ENCODE peak calls at places on chromosome 7, in six cellular contexts. One of them, this sample, is unnamed.

GRCh38 chr7:18974803-18975202 is 142.6 kb downstream of the TWIST1 start:
- DNase-seq in iPS-NIHi11: no peak
- DNase-seq in Caki2: peak; percentile 33
- DNase-seq in activated naive CD4-positive, alpha-beta T cell treated with anti-CD3 and anti-CD28 coated beads for 36 hours: no peak
- DNase-seq in brain microvascular endothelial cell: peak; percentile 24
- DNase-seq in occipital lobe: no peak
- DNase-seq in this sample: no peak

GRCh38 chr7:12229046-12229445 is 18.0 kb downstream of the TMEM106B start:
- DNase-seq in brain microvascular endothelial cell: no peak
- DNase-seq in occipital lobe: no peak
- DNase-seq in iPS-NIHi11: no peak
- DNase-seq in activated naive CD4-positive, alpha-beta T cell treated with anti-CD3 and anti-CD28 coated beads for 36 hours: no peak
- DNase-seq in Caki2: no peak
- DNase-seq in this sample: no peak

GRCh38 chr7:1889091-1889490 is 219.0 kb downstream of the ELFN1 start:
- DNase-seq in occipital lobe: no peak
- DNase-seq in activated naive CD4-positive, alpha-beta T cell treated with anti-CD3 and anti-CD28 coated beads for 36 hours: no peak
- DNase-seq in Caki2: no peak
- DNase-seq in iPS-NIHi11: no peak
- DNase-seq in brain microvascular endothelial cell: no peak
- DNase-seq in this sample: no peak

GRCh38 chr7:114086906-114087651 is 168.3 kb upstream of the PPP1R3A start:
- DNase-seq in iPS-NIHi11: peak; percentile 11
- DNase-seq in occipital lobe: no peak
- DNase-seq in Caki2: peak; percentile 57
- DNase-seq in brain microvascular endothelial cell: peak; percentile 40
- DNase-seq in activated naive CD4-positive, alpha-beta T cell treated with anti-CD3 and anti-CD28 coated beads for 36 hours: no peak
- DNase-seq in this sample: no peak

GRCh38 chr7:117241088-117241487 is 81.8 kb downstream of the WNT2 start:
- DNase-seq in Caki2: no peak
- DNase-seq in iPS-NIHi11: no peak
- DNase-seq in activated naive CD4-positive, alpha-beta T cell treated with anti-CD3 and anti-CD28 coated beads for 36 hours: no peak
- DNase-seq in brain microvascular endothelial cell: no peak
- DNase-seq in occipital lobe: no peak
- DNase-seq in this sample: no peak

GRCh38 chr7:22594020-22594419 is 94.0 kb upstream of the STEAP1B start:
- DNase-seq in occipital lobe: no peak
- DNase-seq in brain microvascular endothelial cell: no peak
- DNase-seq in iPS-NIHi11: no peak
- DNase-seq in Caki2: no peak
- DNase-seq in activated naive CD4-positive, alpha-beta T cell treated with anti-CD3 and anti-CD28 coated beads for 36 hours: no peak
- DNase-seq in this sample: no peak

GRCh38 chr7:106731637-106732036 is 70.7 kb upstream of the CCDC71L start:
- DNase-seq in brain microvascular endothelial cell: no peak
- DNase-seq in occipital lobe: no peak
- DNase-seq in activated naive CD4-positive, alpha-beta T cell treated with anti-CD3 and anti-CD28 coated beads for 36 hours: no peak
- DNase-seq in iPS-NIHi11: no peak
- DNase-seq in Caki2: no peak
- DNase-seq in this sample: no peak

GRCh38 chr7:16644987-16645592 is 464 bp downstream of the ANKMY2 start:
- DNase-seq in activated naive CD4-positive, alpha-beta T cell treated with anti-CD3 and anti-CD28 coated beads for 36 hours: peak; percentile 17
- DNase-seq in Caki2: no peak
- DNase-seq in brain microvascular endothelial cell: no peak
- DNase-seq in occipital lobe: no peak
- DNase-seq in iPS-NIHi11: peak; percentile 69
- DNase-seq in this sample: no peak

GRCh38 chr7:29884399-29885272 is 78.3 kb downstream of the WIPF3 start:
- DNase-seq in iPS-NIHi11: peak; percentile 79
- DNase-seq in activated naive CD4-positive, alpha-beta T cell treated with anti-CD3 and anti-CD28 coated beads for 36 hours: no peak
- DNase-seq in occipital lobe: no peak
- DNase-seq in Caki2: no peak
- DNase-seq in brain microvascular endothelial cell: no peak
- DNase-seq in this sample: no peak

GRCh38 chr7:134903073-134903790 is 83.1 kb upstream of the AGBL3 start:
- DNase-seq in iPS-NIHi11: no peak
- DNase-seq in brain microvascular endothelial cell: no peak
- DNase-seq in Caki2: no peak
- DNase-seq in activated naive CD4-positive, alpha-beta T cell treated with anti-CD3 and anti-CD28 coated beads for 36 hours: no peak
- DNase-seq in occipital lobe: no peak
- DNase-seq in this sample: no peak

GRCh38 chr7:105680505-105681187 is 99.4 kb upstream of the EFCAB10 start:
- DNase-seq in activated naive CD4-positive, alpha-beta T cell treated with anti-CD3 and anti-CD28 coated beads for 36 hours: no peak
- DNase-seq in Caki2: no peak
- DNase-seq in occipital lobe: no peak
- DNase-seq in iPS-NIHi11: no peak
- DNase-seq in brain microvascular endothelial cell: no peak
- DNase-seq in this sample: no peak

GRCh38 chr7:125424721-125425120 is 495.1 kb upstream of the POT1 start:
- DNase-seq in occipital lobe: no peak
- DNase-seq in activated naive CD4-positive, alpha-beta T cell treated with anti-CD3 and anti-CD28 coated beads for 36 hours: no peak
- DNase-seq in Caki2: no peak
- DNase-seq in iPS-NIHi11: no peak
- DNase-seq in brain microvascular endothelial cell: no peak
- DNase-seq in this sample: no peak

GRCh38 chr7:73429218-73429617 is 4.4 kb upstream of the FZD9 start:
- DNase-seq in iPS-NIHi11: peak; percentile 72
- DNase-seq in occipital lobe: no peak
- DNase-seq in Caki2: no peak
- DNase-seq in brain microvascular endothelial cell: no peak
- DNase-seq in activated naive CD4-positive, alpha-beta T cell treated with anti-CD3 and anti-CD28 coated beads for 36 hours: no peak
- DNase-seq in this sample: no peak

GRCh38 chr7:41880107-41880506 is 177.2 kb upstream of the INHBA start:
- DNase-seq in occipital lobe: no peak
- DNase-seq in brain microvascular endothelial cell: peak; percentile 93
- DNase-seq in iPS-NIHi11: no peak
- DNase-seq in activated naive CD4-positive, alpha-beta T cell treated with anti-CD3 and anti-CD28 coated beads for 36 hours: no peak
- DNase-seq in Caki2: peak; percentile 24
- DNase-seq in this sample: no peak

GRCh38 chr7:29410981-29411380 is 152.7 kb upstream of the PRR15 start:
- DNase-seq in Caki2: no peak
- DNase-seq in iPS-NIHi11: no peak
- DNase-seq in brain microvascular endothelial cell: no peak
- DNase-seq in occipital lobe: no peak
- DNase-seq in activated naive CD4-positive, alpha-beta T cell treated with anti-CD3 and anti-CD28 coated beads for 36 hours: no peak
- DNase-seq in this sample: no peak

GRCh38 chr7:40659231-40659630 is 524.4 kb downstream of the SUGCT start:
- DNase-seq in iPS-NIHi11: no peak
- DNase-seq in activated naive CD4-positive, alpha-beta T cell treated with anti-CD3 and anti-CD28 coated beads for 36 hours: no peak
- DNase-seq in brain microvascular endothelial cell: no peak
- DNase-seq in Caki2: no peak
- DNase-seq in occipital lobe: no peak
- DNase-seq in this sample: no peak

GRCh38 chr7:35035511-35035921 is 1.8 kb downstream of the DPY19L1 start:
- DNase-seq in activated naive CD4-positive, alpha-beta T cell treated with anti-CD3 and anti-CD28 coated beads for 36 hours: peak; percentile 61
- DNase-seq in Caki2: peak; percentile 72
- DNase-seq in iPS-NIHi11: peak; percentile 31
- DNase-seq in occipital lobe: no peak
- DNase-seq in brain microvascular endothelial cell: peak; percentile 44
- DNase-seq in this sample: peak; percentile 5

GRCh38 chr7:33845991-33846509 is 59.3 kb upstream of the BMPER start:
- DNase-seq in brain microvascular endothelial cell: no peak
- DNase-seq in iPS-NIHi11: no peak
- DNase-seq in activated naive CD4-positive, alpha-beta T cell treated with anti-CD3 and anti-CD28 coated beads for 36 hours: no peak
- DNase-seq in Caki2: no peak
- DNase-seq in occipital lobe: no peak
- DNase-seq in this sample: no peak

GRCh38 chr7:31413735-31414134 is 73.2 kb upstream of the NEUROD6 start:
- DNase-seq in occipital lobe: no peak
- DNase-seq in Caki2: no peak
- DNase-seq in iPS-NIHi11: no peak
- DNase-seq in activated naive CD4-positive, alpha-beta T cell treated with anti-CD3 and anti-CD28 coated beads for 36 hours: no peak
- DNase-seq in brain microvascular endothelial cell: no peak
- DNase-seq in this sample: no peak

GRCh38 chr7:138679793-138680192 is 21.4 kb downstream of the SVOPL start:
- DNase-seq in occipital lobe: no peak
- DNase-seq in Caki2: no peak
- DNase-seq in activated naive CD4-positive, alpha-beta T cell treated with anti-CD3 and anti-CD28 coated beads for 36 hours: no peak
- DNase-seq in brain microvascular endothelial cell: no peak
- DNase-seq in iPS-NIHi11: no peak
- DNase-seq in this sample: no peak

GRCh38 chr7:99143853-99144672 is at the start of gene SMURF1:
- DNase-seq in occipital lobe: peak; percentile 35
- DNase-seq in brain microvascular endothelial cell: no peak
- DNase-seq in Caki2: peak; percentile 77
- DNase-seq in activated naive CD4-positive, alpha-beta T cell treated with anti-CD3 and anti-CD28 coated beads for 36 hours: peak; percentile 69
- DNase-seq in iPS-NIHi11: peak; percentile 90
- DNase-seq in this sample: peak; percentile 76

GRCh38 chr7:112001089-112001826 is 204.9 kb downstream of the DOCK4 start:
- DNase-seq in iPS-NIHi11: no peak
- DNase-seq in brain microvascular endothelial cell: peak; percentile 95
- DNase-seq in occipital lobe: no peak
- DNase-seq in Caki2: peak; percentile 70
- DNase-seq in activated naive CD4-positive, alpha-beta T cell treated with anti-CD3 and anti-CD28 coated beads for 36 hours: no peak
- DNase-seq in this sample: no peak

GRCh38 chr7:97126483-97127171 is 9.1 kb downstream of the SDHAF3 start:
- DNase-seq in occipital lobe: no peak
- DNase-seq in brain microvascular endothelial cell: peak; percentile 27
- DNase-seq in Caki2: no peak
- DNase-seq in activated naive CD4-positive, alpha-beta T cell treated with anti-CD3 and anti-CD28 coated beads for 36 hours: no peak
- DNase-seq in iPS-NIHi11: peak; percentile 6
- DNase-seq in this sample: no peak

GRCh38 chr7:38232475-38233366 is 40.7 kb downstream of the TARP start:
- DNase-seq in Caki2: no peak
- DNase-seq in activated naive CD4-positive, alpha-beta T cell treated with anti-CD3 and anti-CD28 coated beads for 36 hours: peak; percentile 82
- DNase-seq in occipital lobe: no peak
- DNase-seq in brain microvascular endothelial cell: peak; percentile 26
- DNase-seq in iPS-NIHi11: no peak
- DNase-seq in this sample: no peak

GRCh38 chr7:128435311-128435654 is 20.4 kb upstream of the HILPDA start:
- DNase-seq in Caki2: no peak
- DNase-seq in occipital lobe: no peak
- DNase-seq in activated naive CD4-positive, alpha-beta T cell treated with anti-CD3 and anti-CD28 coated beads for 36 hours: no peak
- DNase-seq in brain microvascular endothelial cell: no peak
- DNase-seq in iPS-NIHi11: no peak
- DNase-seq in this sample: no peak

GRCh38 chr7:16648551-16648950 is 2.6 kb downstream of the BZW2 start:
- DNase-seq in activated naive CD4-positive, alpha-beta T cell treated with anti-CD3 and anti-CD28 coated beads for 36 hours: no peak
- DNase-seq in occipital lobe: no peak
- DNase-seq in brain microvascular endothelial cell: no peak
- DNase-seq in Caki2: no peak
- DNase-seq in iPS-NIHi11: peak; percentile 20
- DNase-seq in this sample: no peak

GRCh38 chr7:149473251-149473650 is 12.4 kb upstream of the ZNF777 start:
- DNase-seq in brain microvascular endothelial cell: no peak
- DNase-seq in Caki2: no peak
- DNase-seq in occipital lobe: no peak
- DNase-seq in iPS-NIHi11: no peak
- DNase-seq in activated naive CD4-positive, alpha-beta T cell treated with anti-CD3 and anti-CD28 coated beads for 36 hours: no peak
- DNase-seq in this sample: no peak

GRCh38 chr7:124171068-124171467 is 138.2 kb upstream of the TMEM229A start:
- DNase-seq in iPS-NIHi11: peak; percentile 12
- DNase-seq in activated naive CD4-positive, alpha-beta T cell treated with anti-CD3 and anti-CD28 coated beads for 36 hours: peak; percentile 16
- DNase-seq in occipital lobe: peak; percentile 10
- DNase-seq in Caki2: peak; percentile 14
- DNase-seq in brain microvascular endothelial cell: peak; percentile 7
- DNase-seq in this sample: peak; percentile 22

GRCh38 chr7:149864023-149864422 is 9.7 kb upstream of the ATP6V0E2 start:
- DNase-seq in brain microvascular endothelial cell: no peak
- DNase-seq in Caki2: no peak
- DNase-seq in activated naive CD4-positive, alpha-beta T cell treated with anti-CD3 and anti-CD28 coated beads for 36 hours: no peak
- DNase-seq in occipital lobe: no peak
- DNase-seq in iPS-NIHi11: no peak
- DNase-seq in this sample: no peak

GRCh38 chr7:21690717-21691116 is 147.9 kb downstream of the DNAH11 start:
- DNase-seq in iPS-NIHi11: no peak
- DNase-seq in brain microvascular endothelial cell: no peak
- DNase-seq in Caki2: peak; percentile 2
- DNase-seq in activated naive CD4-positive, alpha-beta T cell treated with anti-CD3 and anti-CD28 coated beads for 36 hours: no peak
- DNase-seq in occipital lobe: no peak
- DNase-seq in this sample: no peak

GRCh38 chr7:1854521-1855395 is 184.7 kb downstream of the ELFN1 start:
- DNase-seq in iPS-NIHi11: no peak
- DNase-seq in Caki2: no peak
- DNase-seq in brain microvascular endothelial cell: no peak
- DNase-seq in occipital lobe: no peak
- DNase-seq in activated naive CD4-positive, alpha-beta T cell treated with anti-CD3 and anti-CD28 coated beads for 36 hours: no peak
- DNase-seq in this sample: no peak

GRCh38 chr7:29485376-29486190 is 78.1 kb upstream of the PRR15 start:
- DNase-seq in activated naive CD4-positive, alpha-beta T cell treated with anti-CD3 and anti-CD28 coated beads for 36 hours: no peak
- DNase-seq in Caki2: no peak
- DNase-seq in brain microvascular endothelial cell: no peak
- DNase-seq in iPS-NIHi11: no peak
- DNase-seq in occipital lobe: peak; percentile 59
- DNase-seq in this sample: no peak

GRCh38 chr7:75534727-75535307 is 42.7 kb downstream of the SPDYE5 start:
- DNase-seq in Caki2: peak; percentile 85
- DNase-seq in activated naive CD4-positive, alpha-beta T cell treated with anti-CD3 and anti-CD28 coated beads for 36 hours: no peak
- DNase-seq in brain microvascular endothelial cell: peak; percentile 32
- DNase-seq in iPS-NIHi11: peak; percentile 0
- DNase-seq in occipital lobe: no peak
- DNase-seq in this sample: no peak

GRCh38 chr7:105014725-105015630 is 973 bp downstream of the KMT2E start:
- DNase-seq in Caki2: peak; percentile 57
- DNase-seq in brain microvascular endothelial cell: no peak
- DNase-seq in activated naive CD4-positive, alpha-beta T cell treated with anti-CD3 and anti-CD28 coated beads for 36 hours: peak; percentile 73
- DNase-seq in occipital lobe: peak; percentile 58
- DNase-seq in iPS-NIHi11: peak; percentile 52
- DNase-seq in this sample: peak; percentile 25

GRCh38 chr7:95605275-95605674 is 9.0 kb upstream of the PDK4 start:
- DNase-seq in brain microvascular endothelial cell: no peak
- DNase-seq in Caki2: no peak
- DNase-seq in occipital lobe: no peak
- DNase-seq in activated naive CD4-positive, alpha-beta T cell treated with anti-CD3 and anti-CD28 coated beads for 36 hours: no peak
- DNase-seq in iPS-NIHi11: no peak
- DNase-seq in this sample: no peak

GRCh38 chr7:17651926-17652385 is 288.3 kb downstream of the SNX13 start:
- DNase-seq in Caki2: no peak
- DNase-seq in occipital lobe: peak; percentile 13
- DNase-seq in brain microvascular endothelial cell: peak; percentile 63
- DNase-seq in activated naive CD4-positive, alpha-beta T cell treated with anti-CD3 and anti-CD28 coated beads for 36 hours: no peak
- DNase-seq in iPS-NIHi11: no peak
- DNase-seq in this sample: no peak

This sample was measured in hypothalamus.